ENCODE peak calls at places on chromosomes 4 and X, in four cellular contexts. One of them, this sample, is unnamed.

GRCh38 chr4:42104521-42104920 is 47.9 kb downstream of the BEND4 start:
- DNase-seq in COR-L47: no peak
- DNase-seq in T-helper 2 cell: no peak
- DNase-seq in amniotic stem cell: peak
- DNase-seq in this sample: no peak

GRCh38 chr4:146269228-146269653 is 54.9 kb downstream of the REELD1 start:
- DNase-seq in COR-L47: no peak
- DNase-seq in T-helper 2 cell: no peak
- DNase-seq in amniotic stem cell: no peak
- DNase-seq in this sample: no peak

GRCh38 chr4:826508-827208 is 729 bp upstream of the CPLX1 start:
- DNase-seq in COR-L47: no peak
- DNase-seq in T-helper 2 cell: no peak
- DNase-seq in amniotic stem cell: no peak
- DNase-seq in this sample: no peak

GRCh38 chr4:140926672-140927071 is 170.5 kb upstream of the TBC1D9 start:
- DNase-seq in COR-L47: no peak
- DNase-seq in T-helper 2 cell: no peak
- DNase-seq in amniotic stem cell: no peak
- DNase-seq in this sample: peak

GRCh38 chr4:6476893-6477292 is 4.5 kb upstream of the PPP2R2C start:
- DNase-seq in COR-L47: no peak
- DNase-seq in T-helper 2 cell: no peak
- DNase-seq in amniotic stem cell: no peak
- DNase-seq in this sample: no peak

GRCh38 chr4:2040391-2041233 is 18.5 kb upstream of the NAT8L start:
- DNase-seq in COR-L47: no peak
- DNase-seq in T-helper 2 cell: no peak
- DNase-seq in amniotic stem cell: no peak
- DNase-seq in this sample: no peak

GRCh38 chr4:16772366-16772850 is 126.0 kb downstream of the LDB2 start:
- DNase-seq in COR-L47: no peak
- DNase-seq in T-helper 2 cell: no peak
- DNase-seq in amniotic stem cell: no peak
- DNase-seq in this sample: no peak

GRCh38 chr4:88062311-88062710 is 54.9 kb downstream of the PKD2 start:
- DNase-seq in COR-L47: no peak
- DNase-seq in T-helper 2 cell: no peak
- DNase-seq in amniotic stem cell: no peak
- DNase-seq in this sample: no peak

GRCh38 chr4:183096276-183096965 is 2.6 kb upstream of the WWC2 start:
- DNase-seq in COR-L47: no peak
- DNase-seq in T-helper 2 cell: no peak
- DNase-seq in amniotic stem cell: no peak
- DNase-seq in this sample: no peak

GRCh38 chr4:153112071-153112460 is 92.2 kb upstream of the TRIM2 start:
- DNase-seq in COR-L47: no peak
- DNase-seq in T-helper 2 cell: no peak
- DNase-seq in amniotic stem cell: no peak
- DNase-seq in this sample: no peak

GRCh38 chr4:187944179-187944578 is 51.4 kb upstream of the ZFP42 start:
- DNase-seq in COR-L47: no peak
- DNase-seq in T-helper 2 cell: no peak
- DNase-seq in amniotic stem cell: no peak
- DNase-seq in this sample: no peak

GRCh38 chr4:159016527-159017137 is 86.2 kb upstream of the RAPGEF2 start:
- DNase-seq in COR-L47: peak
- DNase-seq in T-helper 2 cell: no peak
- DNase-seq in amniotic stem cell: no peak
- DNase-seq in this sample: no peak

GRCh38 chr4:10403633-10404445 is 53.4 kb downstream of the ZNF518B start:
- DNase-seq in COR-L47: peak
- DNase-seq in T-helper 2 cell: no peak
- DNase-seq in amniotic stem cell: peak
- DNase-seq in this sample: peak

GRCh38 chr4:46432923-46433322 is 43.0 kb upstream of the GABRA2 start:
- DNase-seq in COR-L47: no peak
- DNase-seq in T-helper 2 cell: no peak
- DNase-seq in amniotic stem cell: no peak
- DNase-seq in this sample: no peak

GRCh38 chrX:39874202-39874816 is 223.4 kb downstream of the BCOR start:
- DNase-seq in COR-L47: no peak
- DNase-seq in T-helper 2 cell: peak
- DNase-seq in amniotic stem cell: peak
- DNase-seq in this sample: no peak